ENCODE peak calls at places on chromosomes 3 and 15, in six cellular contexts. D, J, E, L, W and S are unnamed samples.

GRCh38 chr15:89845305-89845893 is 30.7 kb upstream of the ANPEP start:
- DNase-seq in D (peak), J (no peak), E (no peak), L (peak), W (no peak), S (no peak)

GRCh38 chr3:11510001-11510760 is 133.5 kb downstream of the VGLL4 start:
- DNase-seq in D (no peak), J (no peak), E (no peak), L (no peak), W (peak), S (peak)

GRCh38 chr3:170476291-170476690 is 57.6 kb downstream of the CLDN11 start:
- DNase-seq in D (no peak), J (no peak), E (no peak), L (no peak), W (no peak), S (no peak)

GRCh38 chr3:188889070-188889491 is 282.7 kb upstream of the TPRG1 start:
- DNase-seq in D (no peak), J (no peak), E (no peak), L (no peak), W (no peak), S (no peak)

GRCh38 chr15:90680371-90680935 is 36.7 kb upstream of the BLM start:
- DNase-seq in D (peak), J (no peak), E (no peak), L (peak), W (no peak), S (no peak)

GRCh38 chr3:178139116-178139515 is 397.1 kb upstream of the KCNMB2 start:
- DNase-seq in D (no peak), J (no peak), E (no peak), L (no peak), W (no peak), S (no peak)

GRCh38 chr3:45907769-45908705 is 21.7 kb downstream of the CCR9 start:
- DNase-seq in D (peak), J (no peak), E (no peak), L (peak), W (no peak), S (no peak)

GRCh38 chr3:174346571-174346970 is 512.6 kb upstream of the NAALADL2 start:
- DNase-seq in D (no peak), J (no peak), E (no peak), L (no peak), W (no peak), S (no peak)

GRCh38 chr15:96327155-96327741 is 3.3 kb upstream of the NR2F2 start:
- DNase-seq in D (peak), J (peak), E (peak), L (peak), W (no peak), S (no peak)

GRCh38 chr15:49044761-49045571 is 1.3 kb downstream of the SECISBP2L start:
- DNase-seq in D (no peak), J (no peak), E (no peak), L (peak), W (no peak), S (no peak)
- TF ChIP-seq CTCF in D (no peak), J (no peak), E (no peak), L (no peak), W (no peak), S (no peak)

GRCh38 chr3:52041118-52041847 is 15.1 kb downstream of the DUSP7 start:
- DNase-seq in D (no peak), J (peak), E (peak), L (no peak), W (no peak), S (no peak)
- TF ChIP-seq CTCF in D (peak), J (peak), E (peak), L (peak), W (no peak), S (no peak)

GRCh38 chr3:55042591-55042990 is 114.7 kb upstream of the LRTM1 start:
- DNase-seq in D (peak), J (no peak), E (no peak), L (no peak), W (no peak), S (no peak)
- TF ChIP-seq CTCF in D (no peak), J (peak), E (no peak), L (no peak), W (no peak), S (no peak)

DNA sequence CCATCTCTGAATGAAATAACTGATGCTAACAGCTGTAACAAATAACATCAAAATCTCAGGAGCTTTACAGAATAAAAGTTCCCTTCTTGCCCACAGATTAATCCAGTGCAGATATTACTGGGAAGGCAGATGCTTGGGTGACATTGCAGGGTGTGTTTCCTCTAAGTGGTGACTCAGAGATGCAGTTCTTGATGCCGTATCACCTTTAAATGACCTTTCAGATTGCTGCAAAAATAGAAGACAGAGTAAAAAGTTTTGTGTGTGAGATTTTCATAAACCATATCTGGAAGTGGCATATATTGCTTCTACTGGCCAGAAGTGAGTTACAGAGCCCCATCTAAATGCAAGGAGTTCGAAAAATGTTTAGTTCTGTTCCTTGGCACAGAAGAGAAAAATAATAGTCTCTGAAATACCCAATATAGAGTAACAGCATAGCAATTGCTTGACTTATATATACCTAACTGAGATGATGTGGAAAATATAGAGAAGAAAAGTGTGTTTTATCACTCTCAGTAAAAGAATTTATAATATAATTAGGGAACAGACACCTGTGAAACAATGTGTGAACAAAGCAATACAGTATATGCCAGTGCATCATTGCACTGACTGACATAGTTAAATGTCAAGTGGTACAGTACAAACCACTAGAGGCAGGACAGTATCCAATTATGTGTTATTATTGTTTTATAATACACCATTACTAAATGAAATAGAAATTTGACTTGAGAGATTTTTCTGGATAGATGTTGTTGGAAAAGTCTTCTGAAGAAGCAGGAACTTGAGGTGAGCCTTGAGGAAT is 430.7 kb upstream of the CBLB start:
- DNase-seq in D (peak), J (no peak), E (no peak), L (peak), W (no peak), S (no peak)
- TF ChIP-seq CTCF in D (no peak), J (no peak), E (no peak), L (no peak), W (no peak), S (no peak)

DNA sequence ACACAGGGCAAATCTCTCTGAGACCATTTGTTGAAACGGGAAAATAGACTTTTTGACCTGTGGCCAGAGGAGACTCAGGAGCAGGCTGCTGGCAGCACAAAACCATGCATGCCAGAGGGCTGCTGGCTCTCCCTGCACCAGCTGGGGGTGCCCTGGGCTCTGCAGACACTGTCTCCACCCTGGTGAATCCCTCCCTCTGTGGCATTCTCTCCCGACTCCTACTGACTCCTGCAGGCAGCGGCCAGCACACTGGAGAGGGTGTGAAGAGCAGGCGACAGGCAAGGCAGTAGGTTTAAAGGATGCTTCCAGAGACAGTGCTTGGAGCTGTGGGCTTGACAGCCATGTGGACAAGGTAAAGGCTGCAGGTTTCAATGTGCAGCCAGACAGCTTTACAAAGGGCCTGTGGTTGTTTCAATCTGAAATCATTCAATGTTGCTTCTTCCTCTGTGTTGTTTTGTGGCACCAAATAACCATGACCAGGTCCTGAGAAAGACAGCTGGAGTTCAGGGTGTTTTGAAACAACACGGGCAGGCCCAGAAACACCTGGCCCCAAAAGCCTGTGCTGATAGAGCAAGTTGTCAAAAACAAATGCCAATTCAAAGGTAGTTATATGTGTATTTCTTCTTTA is 431.0 kb upstream of the ATP10A start:
- DNase-seq in D (no peak), J (peak), E (peak), L (no peak), W (no peak), S (peak)
- TF ChIP-seq CTCF in D (no peak), J (peak), E (peak), L (no peak), W (no peak), S (no peak)

GRCh38 chr3:79366414-79366813 is 401.4 kb downstream of the ROBO1 start:
- DNase-seq in D (peak), J (no peak), E (no peak), L (peak), W (no peak), S (no peak)
- TF ChIP-seq CTCF in D (no peak), J (no peak), E (no peak), L (no peak), W (no peak), S (no peak)

GRCh38 chr3:111885578-111885977 is 26.5 kb downstream of the PHLDB2 start:
- DNase-seq in D (no peak), J (no peak), E (no peak), L (no peak), W (no peak), S (no peak)

GRCh38 chr3:111895079-111895478 is 36.0 kb downstream of the PHLDB2 start:
- DNase-seq in D (peak), J (peak), E (no peak), L (peak), W (no peak), S (no peak)

GRCh38 chr3:111884411-111885018 is 25.4 kb downstream of the PHLDB2 start:
- DNase-seq in D (no peak), J (peak), E (no peak), L (no peak), W (no peak), S (no peak)

GRCh38 chr3:111892070-111892469 is 33.0 kb downstream of the PHLDB2 start:
- DNase-seq in D (no peak), J (no peak), E (no peak), L (no peak), W (no peak), S (no peak)

GRCh38 chr3:111890051-111890580 is 31.1 kb downstream of the PHLDB2 start:
- DNase-seq in D (no peak), J (no peak), E (no peak), L (no peak), W (no peak), S (no peak)
- TF ChIP-seq CTCF in D (no peak), J (no peak), E (no peak), L (no peak), W (no peak), S (no peak)

GRCh38 chr15:71103102-71103676 is 12.1 kb upstream of the THSD4 start:
- DNase-seq in D (peak), J (no peak), E (no peak), L (peak), W (peak), S (no peak)
- TF ChIP-seq CTCF in D (peak), J (peak), E (peak), L (peak), W (peak), S (no peak)

GRCh38 chr15:71532994-71533393 is 277.4 kb upstream of the NR2E3 start:
- DNase-seq in D (peak), J (peak), E (peak), L (peak), W (no peak), S (no peak)
- TF ChIP-seq CTCF in D (peak), J (peak), E (peak), L (peak), W (peak), S (peak)

GRCh38 chr15:58221591-58222241 is 83.5 kb downstream of the AQP9 start:
- DNase-seq in D (peak), J (peak), E (peak), L (no peak), W (no peak), S (peak)
- TF ChIP-seq CTCF in D (peak), J (peak), E (peak), L (peak), W (peak), S (no peak)